ENCODE peak calls at places on chromosomes 16 and 17, in seven cellular contexts. G is OCI-LY7, S is choroid plexus epithelial cell, Q is fibroblast of lung, D is ovary, Z is epithelial cell of esophagus, R is adrenal gland. I is an unnamed sample.

GRCh38 chr17:11241611-11242226 is 706 bp downstream of the SHISA6 start:
- DNase-seq in G (no peak), S (no peak), Q (no peak), D (no peak), Z (no peak), R (no peak), I (no peak)

GRCh38 chr16:31460582-31461002 is 1.3 kb downstream of the ARMC5 start:
- DNase-seq in G (peak; percentile 67), S (peak; percentile 79), Q (peak; percentile 73), D (no peak), Z (peak; percentile 70), R (no peak), I (peak; percentile 73)

GRCh38 chr16:82344157-82344556 is 174.1 kb upstream of the MPHOSPH6 start:
- DNase-seq in G (no peak), S (peak; percentile 4), Q (no peak), D (no peak), Z (peak; percentile 47), R (no peak), I (no peak)

GRCh38 chr16:4529085-4530060 is 9.2 kb downstream of the CDIP1 start:
- DNase-seq in G (peak; percentile 81), S (peak; percentile 62), Q (peak; percentile 36), D (no peak), Z (peak; percentile 77), R (no peak), I (peak; percentile 31)

GRCh38 chr17:41278176-41278955 is 2.9 kb downstream of the KRTAP9-7 start:
- DNase-seq in G (no peak), S (no peak), Q (no peak), D (no peak), Z (no peak), R (no peak), I (no peak)

GRCh38 chr16:4152267-4152666 is 36.0 kb upstream of the ADCY9 start:
- DNase-seq in G (no peak), S (no peak), Q (no peak), D (no peak), Z (no peak), R (no peak), I (no peak)

GRCh38 chr16:75385507-75386152 is 47.7 kb downstream of the CFDP1 start:
- DNase-seq in G (peak; percentile 76), S (peak; percentile 95), Q (peak; percentile 94), D (no peak), Z (peak; percentile 85), R (no peak), I (peak; percentile 95)

GRCh38 chr16:56350491-56351405 is 74.6 kb downstream of the AMFR start:
- DNase-seq in G (no peak), S (no peak), Q (no peak), D (no peak), Z (no peak), R (no peak), I (no peak)

GRCh38 chr17:31283841-31284240 is 13.2 kb downstream of the OMG start:
- DNase-seq in G (no peak), S (no peak), Q (no peak), D (no peak), Z (no peak), R (no peak), I (no peak)

GRCh38 chr17:7256766-7257456 is 4.9 kb downstream of the ELP5 start:
- DNase-seq in G (no peak), S (no peak), Q (no peak), D (no peak), Z (no peak), R (no peak), I (no peak)

GRCh38 chr16:22627043-22627442 is 116.4 kb downstream of the NPIPB5 start:
- DNase-seq in G (no peak), S (no peak), Q (no peak), D (no peak), Z (no peak), R (no peak), I (no peak)

GRCh38 chr17:14095630-14096029 is 26.3 kb downstream of the COX10 start:
- DNase-seq in G (no peak), S (no peak), Q (no peak), D (no peak), Z (no peak), R (no peak), I (no peak)

GRCh38 chr16:870856-871561 is 70.5 kb upstream of the GNG13 start:
- DNase-seq in G (no peak), S (no peak), Q (no peak), D (no peak), Z (no peak), R (no peak), I (no peak)

GRCh38 chr17:80970762-80971703 is 20.6 kb upstream of the CHMP6 start:
- DNase-seq in G (no peak), S (no peak), Q (no peak), D (no peak), Z (no peak), R (no peak), I (no peak)
- TF ChIP-seq CTCF in G (no peak), S (no peak), Q (no peak), D (no peak), Z (no peak), R (no peak), I (no peak)

GRCh38 chr16:24890746-24891145 is 45.0 kb downstream of the SLC5A11 start:
- DNase-seq in G (no peak), S (no peak), Q (no peak), D (no peak), Z (no peak), R (no peak), I (no peak)

GRCh38 chr16:24900230-24900629 is 54.5 kb downstream of the SLC5A11 start:
- DNase-seq in G (no peak), S (no peak), Q (no peak), D (no peak), Z (no peak), R (no peak), I (no peak)

DNA sequence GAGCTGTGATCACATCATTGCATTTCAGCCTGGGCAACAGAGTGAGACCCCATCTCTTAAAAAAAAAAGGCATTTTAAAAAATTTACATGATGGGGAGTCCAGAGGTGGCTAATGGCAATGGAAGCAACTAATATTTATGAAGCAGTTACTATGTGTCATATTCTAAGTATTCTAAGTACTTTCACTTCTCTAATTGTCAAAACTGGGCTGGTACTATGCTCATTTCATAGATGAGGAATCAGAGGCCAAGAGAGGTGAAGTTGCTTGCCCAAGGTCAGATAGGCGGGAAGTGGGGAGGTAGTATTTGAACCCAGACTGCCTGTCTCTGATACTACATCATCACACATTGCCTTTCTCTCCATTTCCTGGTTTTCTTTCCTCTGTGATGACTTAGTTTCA is 50.7 kb downstream of the SLC5A11 start:
- DNase-seq in G (peak; percentile 58), S (no peak), Q (no peak), D (no peak), Z (no peak), R (no peak), I (no peak)
- H3K4me3 ChIP-seq in G (no peak overlapping the region), S (no peak overlapping the region), Q (no peak overlapping the region), D (no peak overlapping the region), Z (no peak overlapping the region), R (no peak overlapping the region), I (no peak overlapping the region)

GRCh38 chr17:75589919-75590303 is 2.3 kb downstream of the MYO15B start:
- DNase-seq in G (no peak), S (no peak), Q (no peak), D (peak; percentile 67), Z (no peak), R (no peak), I (no peak)

GRCh38 chr17:75588546-75589016 is 981 bp downstream of the MYO15B start:
- DNase-seq in G (no peak), S (peak; percentile 8), Q (no peak), D (no peak), Z (no peak), R (peak; percentile 61), I (no peak)

GRCh38 chr17:75590314-75590761 is 2.7 kb downstream of the MYO15B start:
- DNase-seq in G (no peak), S (no peak), Q (no peak), D (no peak), Z (no peak), R (no peak), I (no peak)

GRCh38 chr17:75589017-75589918 is 1.7 kb downstream of the MYO15B start:
- DNase-seq in G (peak; percentile 98), S (peak; percentile 79), Q (peak; percentile 78), D (peak; percentile 98), Z (peak; percentile 84), R (peak; percentile 94), I (peak; percentile 72)

GRCh38 chr17:75587718-75588545 is at the start of gene MYO15B:
- DNase-seq in G (no peak), S (peak; percentile 9), Q (no peak), D (peak; percentile 77), Z (no peak), R (peak; percentile 38), I (no peak)
- TF ChIP-seq CTCF in G (peak; percentile 42), S (peak; percentile 39), Q (no peak), D (peak; percentile 57), Z (no peak), R (peak; percentile 57), I (no peak)

GRCh38 chr16:57688987-57689771 is 5.4 kb upstream of the DRC7 start:
- DNase-seq in G (no peak), S (no peak), Q (no peak), D (no peak), Z (no peak), R (no peak), I (no peak)
- H3K4me3 ChIP-seq in G (no peak overlapping the region), S (no peak overlapping the region), Q (no peak overlapping the region), D (no peak overlapping the region), Z (no peak overlapping the region), R (no peak overlapping the region), I (no peak overlapping the region)

GRCh38 chr17:74921045-74921681 is 1.9 kb downstream of the USH1G start:
- DNase-seq in G (no peak), S (no peak), Q (no peak), D (peak; percentile 46), Z (peak; percentile 55), R (no peak), I (no peak)

GRCh38 chr17:74920679-74921044 is 2.4 kb downstream of the USH1G start:
- DNase-seq in G (no peak), S (no peak), Q (no peak), D (no peak), Z (no peak), R (no peak), I (no peak)

GRCh38 chr17:74920306-74920620 is 2.8 kb downstream of the USH1G start:
- DNase-seq in G (no peak), S (no peak), Q (no peak), D (no peak), Z (no peak), R (no peak), I (no peak)

GRCh38 chr17:74918906-74919305 is 4.1 kb downstream of the USH1G start:
- DNase-seq in G (no peak), S (no peak), Q (no peak), D (no peak), Z (no peak), R (no peak), I (no peak)

GRCh38 chr17:74919440-74920305 is 3.4 kb downstream of the USH1G start:
- DNase-seq in G (no peak), S (peak; percentile 9), Q (peak; percentile 6), D (no peak), Z (no peak), R (no peak), I (peak; percentile 7)
- TF ChIP-seq CTCF in G (peak; percentile 32), S (peak; percentile 38), Q (no peak), D (no peak), Z (no peak), R (no peak), I (peak; percentile 30)

GRCh38 chr17:45311406-45311761 is 5.4 kb downstream of the MAP3K14 start:
- DNase-seq in G (no peak), S (no peak), Q (no peak), D (no peak), Z (no peak), R (no peak), I (no peak)
- H3K4me3 ChIP-seq in G (peak overlapping the region; percentile 84), S (no peak overlapping the region), Q (no peak overlapping the region), D (no peak overlapping the region), Z (no peak overlapping the region), R (no peak overlapping the region), I (no peak overlapping the region)

GRCh38 chr17:58219007-58219788 is at the start of gene MKS1:
- DNase-seq in G (peak; percentile 70), S (peak; percentile 93), Q (peak; percentile 89), D (peak; percentile 94), Z (peak; percentile 91), R (peak; percentile 94), I (peak; percentile 86)
- TF ChIP-seq CTCF in G (peak; percentile 59), S (peak; percentile 53), Q (peak; percentile 52), D (peak; percentile 72), Z (peak; percentile 64), R (peak; percentile 85), I (peak; percentile 68)